ENCODE peak calls at places on chromosomes 4 and X, in ten cellular contexts. F is stomach, Q is AG04450, E is dorsolateral prefrontal cortex, S is heart right ventricle, L is psoas muscle, C is esophagus squamous epithelium, X is left lung, B is fibroblast of lung, V is brain microvascular endothelial cell. J is an unnamed sample.

GRCh38 chr4:142405021-142405991 is 440.8 kb downstream of the INPP4B start:
- DNase-seq in S (peak), V (peak), F (peak), B (peak), C (no peak), X (no peak), Q (no peak), E (no peak), L (peak), J (no peak)

GRCh38 chr4:171979461-171979860 is 166.3 kb downstream of the GALNTL6 start:
- DNase-seq in X (no peak), E (no peak), L (no peak), B (no peak), F (no peak), C (no peak), S (no peak), Q (no peak), V (no peak), J (no peak)

GRCh38 chr4:4308800-4309441 is 18.9 kb downstream of the ZBTB49 start:
- DNase-seq in B (no peak), Q (no peak), V (peak), E (no peak), C (no peak), L (no peak), F (no peak), S (no peak), X (no peak), J (no peak)

GRCh38 chrX:136754641-136755040 is 26.1 kb downstream of the ARHGEF6 start:
- DNase-seq in V (no peak), S (peak), C (no peak), B (no peak), F (no peak), Q (no peak), E (no peak), L (peak), X (no peak), J (no peak)

GRCh38 chr4:127995776-127996175 is 30.6 kb downstream of the ABHD18 start:
- DNase-seq in E (no peak), L (no peak), V (peak), X (no peak), S (no peak), F (no peak), B (no peak), C (no peak), Q (no peak), J (no peak)

GRCh38 chr4:183444953-183445543 is 612 bp downstream of the CDKN2AIP start:
- DNase-seq in S (peak), F (peak), E (peak), Q (no peak), C (no peak), X (peak), B (peak), L (no peak), V (no peak), J (peak)

GRCh38 chr4:27357283-27357682 is 496.6 kb downstream of the STIM2 start:
- DNase-seq in C (no peak), B (no peak), L (no peak), S (no peak), Q (no peak), X (no peak), E (no peak), V (no peak), F (no peak), J (no peak)

GRCh38 chrX:30735839-30736238 is 82.6 kb downstream of the GK start:
- DNase-seq in F (peak), V (peak), E (no peak), S (peak), B (peak), Q (peak), C (no peak), X (no peak), L (peak), J (peak)

GRCh38 chr4:65498606-65499005 is 171.7 kb downstream of the EPHA5 start:
- DNase-seq in E (no peak), S (no peak), V (no peak), Q (no peak), L (no peak), B (no peak), X (no peak), F (no peak), C (no peak), J (no peak)

GRCh38 chr4:63563288-63564014 is 845.8 kb downstream of the TECRL start:
- DNase-seq in L (no peak), Q (no peak), E (no peak), X (no peak), V (no peak), S (no peak), C (no peak), B (no peak), F (no peak), J (no peak)

GRCh38 chrX:46953597-46953996 is 41.4 kb downstream of the JADE3 start:
- DNase-seq in Q (no peak), S (peak), F (no peak), C (no peak), L (no peak), X (no peak), V (no peak), E (no peak), B (peak), J (no peak)

GRCh38 chr4:76951333-76952033 is 1.9 kb downstream of the SEPTIN11 start:
- DNase-seq in V (no peak), E (no peak), F (no peak), S (no peak), B (peak), X (no peak), Q (no peak), L (no peak), C (no peak), J (no peak)

DNA sequence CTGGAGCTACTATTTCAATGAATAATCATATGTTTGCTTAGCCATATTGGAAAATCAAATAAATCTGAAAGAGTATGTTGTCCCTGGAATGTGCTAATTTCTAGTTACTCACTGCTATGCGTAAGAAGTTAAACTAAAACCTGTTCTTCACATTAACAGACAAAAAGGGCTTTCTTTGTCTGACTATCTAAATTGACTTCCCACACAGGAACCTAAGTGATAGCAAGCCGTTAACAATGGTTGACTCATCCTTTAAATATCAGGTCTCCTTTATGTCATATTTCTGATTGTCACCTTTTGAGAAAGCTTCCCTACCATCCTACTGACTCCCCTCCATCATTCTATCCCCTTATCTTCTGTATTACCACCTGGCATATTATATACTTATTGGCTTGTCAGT is 81.4 kb downstream of the AMELX start:
- DNase-seq in F (no peak), C (no peak), L (no peak), B (no peak), E (no peak), V (no peak), Q (no peak), X (no peak), S (no peak), J (no peak)
- H3K27ac ChIP-seq in F (no peak), C (no peak), L (no peak), B (no peak), E (no peak), V (no peak), Q (no peak), X (no peak), S (no peak), J (no peak)

GRCh38 chr4:102610007-102610406 is 108.8 kb downstream of the NFKB1 start:
- DNase-seq in C (no peak), S (no peak), Q (no peak), F (no peak), L (no peak), E (no peak), V (peak), X (no peak), B (peak), J (no peak)
- TF ChIP-seq CTCF in C (no peak), S (peak), Q (peak), F (no peak), L (peak), E (peak), V (peak), X (no peak), B (peak), J (no peak)

GRCh38 chr4:3207531-3208037 is 41.4 kb upstream of the MSANTD1 start:
- DNase-seq in S (no peak), B (peak), E (no peak), V (no peak), X (no peak), F (no peak), C (no peak), L (no peak), Q (no peak), J (no peak)
- H3K27ac ChIP-seq in S (no peak), B (no peak), E (no peak), V (no peak), X (no peak), F (no peak), C (peak), L (no peak), Q (no peak), J (no peak)

GRCh38 chr4:173168396-173169177 is at the start of gene GALNT7:
- DNase-seq in S (peak), C (peak), F (peak), Q (no peak), E (peak), B (peak), V (no peak), X (peak), L (peak), J (peak)

GRCh38 chr4:173171098-173171497 is 2.5 kb downstream of the GALNT7 start:
- DNase-seq in S (no peak), L (no peak), X (no peak), V (no peak), Q (no peak), C (no peak), B (peak), F (no peak), E (no peak), J (no peak)

GRCh38 chr4:173169178-173169427 is 492 bp downstream of the GALNT7 start:
- DNase-seq in X (no peak), L (no peak), E (no peak), S (peak), B (no peak), V (no peak), C (no peak), F (no peak), Q (no peak), J (no peak)

GRCh38 chr4:173170210-173170778 is 1.7 kb downstream of the GALNT7 start:
- DNase-seq in L (no peak), B (peak), Q (no peak), C (no peak), X (no peak), F (no peak), E (no peak), V (no peak), S (no peak), J (no peak)

GRCh38 chr4:173169428-173170209 is 1.0 kb downstream of the GALNT7 start:
- DNase-seq in L (peak), B (peak), C (no peak), F (peak), S (peak), V (no peak), Q (no peak), E (peak), X (peak), J (peak)
- TF ChIP-seq CTCF in L (no peak), B (no peak), C (no peak), F (no peak), S (no peak), V (no peak), Q (no peak), E (no peak), X (no peak), J (no peak)

DNA sequence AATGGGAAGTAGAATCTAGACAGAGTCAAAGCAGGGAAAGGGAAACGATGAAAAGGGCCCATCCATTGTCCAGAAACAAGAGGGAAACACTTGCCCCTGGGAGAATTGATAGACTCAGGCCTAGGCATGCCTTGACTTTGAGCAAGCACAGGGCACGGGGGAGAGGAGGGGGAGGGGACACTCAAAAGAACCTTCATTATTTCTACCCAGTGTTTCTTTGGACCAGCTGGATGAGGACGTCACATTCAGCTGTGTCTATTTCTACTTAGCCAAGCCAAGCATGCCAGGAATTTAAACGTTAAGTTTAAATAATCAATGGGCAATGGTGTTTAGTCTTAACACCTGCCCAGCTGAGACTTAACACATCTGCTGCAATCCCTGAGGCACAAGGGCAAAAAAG is 50.4 kb downstream of the SCD5 start:
- DNase-seq in E (no peak), V (no peak), L (no peak), X (no peak), S (no peak), C (no peak), F (no peak), B (no peak), Q (no peak), J (no peak)
- H3K27ac ChIP-seq in E (peak), V (no peak), L (no peak), X (no peak), S (no peak), C (no peak), F (no peak), B (no peak), Q (no peak), J (no peak)